ENCODE peak calls at places on chromosomes 2 and 18, in five cellular contexts. R is activated naive CD8-positive, alpha-beta T cell treated with anti-CD3 and anti-CD28 coated beads, Interleukin-2, amount 50 U/mL, for 24 hours; S is heart right ventricle; C is DMS153; Y is mesendoderm. K is an unnamed sample.

GRCh38 chr2:16633632-16634430 is 31.8 kb downstream of the CYRIA start:
- DNase-seq in C (no peak), S (no peak), R (no peak), Y (no peak), K (no peak)

GRCh38 chr2:85452237-85452636 is 33.7 kb downstream of the SH2D6 start:
- DNase-seq in S (no peak), R (no peak), C (no peak), Y (no peak), K (peak)

GRCh38 chr2:86068098-86069047 is 37.3 kb downstream of the POLR1A start:
- DNase-seq in Y (peak), C (peak), R (peak), S (no peak), K (peak)

GRCh38 chr2:12819098-12819465 is 102.3 kb downstream of the TRIB2 start:
- DNase-seq in R (no peak), S (no peak), C (no peak), Y (peak), K (no peak)

GRCh38 chr18:53147472-53147871 is 807.5 kb downstream of the DCC start:
- DNase-seq in Y (no peak), R (no peak), S (no peak), C (no peak), K (no peak)

GRCh38 chr2:145094353-145094752 is 574.4 kb upstream of the ZEB2 start:
- DNase-seq in S (no peak), C (no peak), R (no peak), Y (no peak), K (no peak)

GRCh38 chr2:20208487-20208882 is 16.4 kb downstream of the SDC1 start:
- DNase-seq in C (no peak), S (no peak), R (no peak), Y (no peak), K (no peak)

GRCh38 chr2:129757915-129758421 is 221.5 kb upstream of the RAB6C start:
- DNase-seq in Y (peak), C (no peak), S (no peak), R (no peak), K (no peak)

GRCh38 chr2:134777593-134777992 is 58.8 kb upstream of the TMEM163 start:
- DNase-seq in Y (no peak), C (no peak), S (no peak), R (no peak), K (no peak)

GRCh38 chr18:50709215-50709614 is 110.6 kb downstream of the MRO start:
- DNase-seq in Y (peak), C (no peak), R (no peak), S (no peak), K (no peak)

K was measured in activated naive CD4-positive, alpha-beta T cell treated with anti-CD3 and anti-CD28 coated beads, Interleukin-2, amount 10 ng/mL, durations not matched to agents 7 days and 5 days.